ENCODE peak calls at places on chromosomes 11 and 22, in four cellular contexts. W is HFFc6; D is activated gamma-delta T cell treated with anti-CD3 and anti-CD28 coated beads, Interleukin-2, amount 50 U/mL, for 16 hours; J is H7. I is an unnamed sample.

GRCh38 chr22:47902646-47903180 is 1140.3 kb downstream of the TBC1D22A start:
- DNase-seq in D (no peak), J (no peak), W (no peak), I (no peak)

GRCh38 chr11:134759855-134760254 is 347.8 kb upstream of the B3GAT1 start:
- DNase-seq in D (no peak), W (no peak), J (no peak), I (no peak)

GRCh38 chr11:70628176-70628860 is 230.0 kb downstream of the CTTN start:
- DNase-seq in J (no peak), D (no peak), W (no peak), I (no peak)

GRCh38 chr11:108543316-108543955 is 45.3 kb upstream of the POGLUT3 start:
- DNase-seq in W (no peak), D (no peak), J (no peak), I (no peak)

GRCh38 chr22:31139866-31140716 is at the start of gene PLA2G3:
- DNase-seq in W (no peak), D (no peak), J (peak), I (no peak)

GRCh38 chr11:110128161-110128560 is 35.0 kb downstream of the ZC3H12C start:
- DNase-seq in J (no peak), W (no peak), D (no peak), I (no peak)

GRCh38 chr22:42993651-42994275 is 21.2 kb downstream of the PACSIN2 start:
- DNase-seq in D (no peak), W (peak), J (no peak), I (no peak)

GRCh38 chr22:28341001-28341400 is 338.6 kb downstream of the TTC28 start:
- DNase-seq in J (no peak), W (peak), D (no peak), I (no peak)

GRCh38 chr11:118341749-118342489 is 586 bp downstream of the CD3D start:
- DNase-seq in D (no peak), W (no peak), J (no peak), I (no peak)

GRCh38 chr11:32122200-32122599 is 31.3 kb downstream of the RCN1 start:
- DNase-seq in J (no peak), W (no peak), D (no peak), I (no peak)

GRCh38 chr11:133898031-133898769 is 52.9 kb upstream of the SPATA19 start:
- DNase-seq in W (no peak), D (no peak), J (peak), I (no peak)

GRCh38 chr22:27212081-27212480 is 554.7 kb downstream of the MIAT start:
- DNase-seq in D (no peak), W (no peak), J (no peak), I (no peak)

I was measured in stimulated activated effector memory CD8-positive, alpha-beta T cell treated with anti-CD3 and anti-CD28 coated beads, Interleukin-12 subunit alpha, Interleukin-12 subunit beta, amount 100 ng/mL, for 72 hours.